ENCODE peak calls at places on chromosomes 1 and 21, in four cellular contexts. One of them, this sample, is unnamed.

GRCh38 chr1:165793951-165794350 is 25.3 kb upstream of the TMCO1 start:
- DNase-seq in transverse colon: no peak
- DNase-seq in cardiac muscle cell: no peak
- DNase-seq in Jurkat, Clone E6-1: no peak
- DNase-seq in this sample: no peak

GRCh38 chr21:36330904-36331303 is 10.9 kb downstream of the MORC3 start:
- DNase-seq in transverse colon: peak; percentile 63
- DNase-seq in cardiac muscle cell: peak; percentile 73
- DNase-seq in Jurkat, Clone E6-1: peak; percentile 31
- DNase-seq in this sample: peak; percentile 65

GRCh38 chr1:26626994-26627393 is 68.8 kb upstream of the ARID1A start:
- DNase-seq in transverse colon: no peak
- DNase-seq in cardiac muscle cell: peak; percentile 36
- DNase-seq in Jurkat, Clone E6-1: no peak
- DNase-seq in this sample: no peak

GRCh38 chr1:34113362-34113761 is 51.7 kb downstream of the CSMD2 start:
- DNase-seq in transverse colon: no peak
- DNase-seq in cardiac muscle cell: no peak
- DNase-seq in Jurkat, Clone E6-1: no peak
- DNase-seq in this sample: no peak

GRCh38 chr1:231318015-231318355 is 19.7 kb downstream of the EXOC8 start:
- DNase-seq in transverse colon: no peak
- DNase-seq in cardiac muscle cell: no peak
- DNase-seq in Jurkat, Clone E6-1: no peak
- DNase-seq in this sample: no peak

GRCh38 chr21:38756746-38757145 is 49.0 kb upstream of the ETS2 start:
- DNase-seq in transverse colon: no peak
- DNase-seq in cardiac muscle cell: peak; percentile 56
- DNase-seq in Jurkat, Clone E6-1: no peak
- DNase-seq in this sample: no peak

GRCh38 chr1:156566436-156566835 is 5.9 kb downstream of the IQGAP3 start:
- DNase-seq in transverse colon: no peak
- DNase-seq in cardiac muscle cell: no peak
- DNase-seq in Jurkat, Clone E6-1: no peak
- DNase-seq in this sample: no peak

GRCh38 chr1:239858058-239858457 is 233.6 kb upstream of the FMN2 start:
- DNase-seq in transverse colon: no peak
- DNase-seq in cardiac muscle cell: no peak
- DNase-seq in Jurkat, Clone E6-1: no peak
- DNase-seq in this sample: no peak

GRCh38 chr1:21659099-21659923 is 9.8 kb downstream of the RAP1GAP start:
- DNase-seq in transverse colon: peak; percentile 74
- DNase-seq in cardiac muscle cell: peak; percentile 69
- DNase-seq in Jurkat, Clone E6-1: peak; percentile 81
- DNase-seq in this sample: peak; percentile 74

GRCh38 chr21:41926068-41926806 is 27.6 kb downstream of the C2CD2 start:
- DNase-seq in transverse colon: no peak
- DNase-seq in cardiac muscle cell: peak; percentile 64
- DNase-seq in Jurkat, Clone E6-1: peak; percentile 81
- DNase-seq in this sample: no peak
- H3K4me3 ChIP-seq in transverse colon: peak overlapping the region; percentile 29
- H3K4me3 ChIP-seq in cardiac muscle cell: no peak overlapping the region
- H3K4me3 ChIP-seq in Jurkat, Clone E6-1: peak overlapping the region; percentile 61
- H3K4me3 ChIP-seq in this sample: no peak overlapping the region

GRCh38 chr1:212635141-212635601 is 26.6 kb downstream of the ATF3 start:
- DNase-seq in transverse colon: no peak
- DNase-seq in cardiac muscle cell: peak; percentile 60
- DNase-seq in Jurkat, Clone E6-1: peak; percentile 51
- DNase-seq in this sample: no peak
- H3K4me3 ChIP-seq in transverse colon: no peak overlapping the region
- H3K4me3 ChIP-seq in cardiac muscle cell: no peak overlapping the region
- H3K4me3 ChIP-seq in Jurkat, Clone E6-1: peak overlapping the region; percentile 42
- H3K4me3 ChIP-seq in this sample: no peak overlapping the region

DNA sequence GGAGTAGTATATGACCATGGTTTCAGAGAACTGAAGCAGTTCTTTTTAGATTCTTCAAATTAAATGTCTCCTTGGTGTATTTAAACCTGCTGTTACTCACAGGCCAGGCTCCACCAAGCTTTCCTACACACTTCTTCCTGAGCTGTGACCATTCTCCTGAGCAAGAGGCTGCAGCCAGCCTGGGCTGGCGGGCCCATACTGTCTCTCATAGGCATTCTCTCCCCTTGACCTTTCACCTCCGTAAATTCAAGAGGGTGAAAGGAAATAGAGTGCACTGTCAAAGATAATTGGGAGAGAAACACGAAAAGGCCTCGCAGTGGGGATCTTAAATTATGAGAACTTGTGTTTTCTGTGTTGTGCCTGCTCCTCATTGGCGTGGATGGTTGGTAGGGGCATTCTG is 2.3 kb downstream of the ARF1 start:
- DNase-seq in transverse colon: no peak
- DNase-seq in cardiac muscle cell: no peak
- DNase-seq in Jurkat, Clone E6-1: no peak
- DNase-seq in this sample: no peak
- H3K4me3 ChIP-seq in transverse colon: no peak overlapping the region
- H3K4me3 ChIP-seq in cardiac muscle cell: peak overlapping the region; percentile 97
- H3K4me3 ChIP-seq in Jurkat, Clone E6-1: no peak overlapping the region
- H3K4me3 ChIP-seq in this sample: no peak overlapping the region

GRCh38 chr1:81165963-81166362 is 634.8 kb upstream of the ADGRL2 start:
- DNase-seq in transverse colon: no peak
- DNase-seq in cardiac muscle cell: no peak
- DNase-seq in Jurkat, Clone E6-1: no peak
- DNase-seq in this sample: no peak
- H3K4me3 ChIP-seq in transverse colon: no peak overlapping the region
- H3K4me3 ChIP-seq in cardiac muscle cell: no peak overlapping the region
- H3K4me3 ChIP-seq in Jurkat, Clone E6-1: no peak overlapping the region
- H3K4me3 ChIP-seq in this sample: no peak overlapping the region

GRCh38 chr1:109805486-109806180 is 41.9 kb upstream of the EPS8L3 start:
- DNase-seq in transverse colon: peak; percentile 6
- DNase-seq in cardiac muscle cell: no peak
- DNase-seq in Jurkat, Clone E6-1: no peak
- DNase-seq in this sample: no peak
- H3K4me3 ChIP-seq in transverse colon: no peak overlapping the region
- H3K4me3 ChIP-seq in cardiac muscle cell: no peak overlapping the region
- H3K4me3 ChIP-seq in Jurkat, Clone E6-1: no peak overlapping the region
- H3K4me3 ChIP-seq in this sample: no peak overlapping the region

GRCh38 chr1:75136158-75136815 is 2.1 kb downstream of the LHX8 start:
- DNase-seq in transverse colon: no peak
- DNase-seq in cardiac muscle cell: no peak
- DNase-seq in Jurkat, Clone E6-1: no peak
- DNase-seq in this sample: peak; percentile 75
- H3K4me3 ChIP-seq in transverse colon: no peak overlapping the region
- H3K4me3 ChIP-seq in cardiac muscle cell: peak overlapping the region; percentile 31
- H3K4me3 ChIP-seq in Jurkat, Clone E6-1: no peak overlapping the region
- H3K4me3 ChIP-seq in this sample: peak overlapping the region; percentile 58

DNA sequence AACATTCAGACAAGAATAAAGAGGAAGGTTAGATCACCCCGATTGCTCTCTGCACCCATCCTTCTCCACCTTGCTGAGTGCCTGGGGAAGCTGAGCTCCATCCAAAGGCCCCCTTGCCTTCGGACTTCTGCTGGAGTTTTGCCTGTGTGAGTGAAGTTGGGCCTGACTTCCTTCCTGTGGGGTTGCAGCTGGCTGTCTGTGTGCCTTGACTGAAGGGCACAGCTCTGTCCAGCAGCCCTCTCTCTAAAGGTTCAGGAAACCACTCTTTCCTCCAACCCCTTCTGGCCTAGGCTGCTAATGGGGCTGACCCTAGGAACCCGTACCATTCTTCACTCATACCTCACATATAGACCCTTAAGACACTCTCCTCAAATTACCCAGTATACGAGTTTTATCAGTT is 173.4 kb upstream of the HMCN1 start:
- DNase-seq in transverse colon: no peak
- DNase-seq in cardiac muscle cell: no peak
- DNase-seq in Jurkat, Clone E6-1: no peak
- DNase-seq in this sample: no peak
- H3K4me3 ChIP-seq in transverse colon: no peak overlapping the region
- H3K4me3 ChIP-seq in cardiac muscle cell: no peak overlapping the region
- H3K4me3 ChIP-seq in Jurkat, Clone E6-1: no peak overlapping the region
- H3K4me3 ChIP-seq in this sample: no peak overlapping the region

GRCh38 chr1:110212165-110213142 is 2.3 kb downstream of the KCNC4 start:
- DNase-seq in transverse colon: no peak
- DNase-seq in cardiac muscle cell: peak; percentile 38
- DNase-seq in Jurkat, Clone E6-1: no peak
- DNase-seq in this sample: no peak
- H3K4me3 ChIP-seq in transverse colon: no peak overlapping the region
- H3K4me3 ChIP-seq in cardiac muscle cell: peak overlapping the region; percentile 65
- H3K4me3 ChIP-seq in Jurkat, Clone E6-1: no peak overlapping the region
- H3K4me3 ChIP-seq in this sample: no peak overlapping the region

DNA sequence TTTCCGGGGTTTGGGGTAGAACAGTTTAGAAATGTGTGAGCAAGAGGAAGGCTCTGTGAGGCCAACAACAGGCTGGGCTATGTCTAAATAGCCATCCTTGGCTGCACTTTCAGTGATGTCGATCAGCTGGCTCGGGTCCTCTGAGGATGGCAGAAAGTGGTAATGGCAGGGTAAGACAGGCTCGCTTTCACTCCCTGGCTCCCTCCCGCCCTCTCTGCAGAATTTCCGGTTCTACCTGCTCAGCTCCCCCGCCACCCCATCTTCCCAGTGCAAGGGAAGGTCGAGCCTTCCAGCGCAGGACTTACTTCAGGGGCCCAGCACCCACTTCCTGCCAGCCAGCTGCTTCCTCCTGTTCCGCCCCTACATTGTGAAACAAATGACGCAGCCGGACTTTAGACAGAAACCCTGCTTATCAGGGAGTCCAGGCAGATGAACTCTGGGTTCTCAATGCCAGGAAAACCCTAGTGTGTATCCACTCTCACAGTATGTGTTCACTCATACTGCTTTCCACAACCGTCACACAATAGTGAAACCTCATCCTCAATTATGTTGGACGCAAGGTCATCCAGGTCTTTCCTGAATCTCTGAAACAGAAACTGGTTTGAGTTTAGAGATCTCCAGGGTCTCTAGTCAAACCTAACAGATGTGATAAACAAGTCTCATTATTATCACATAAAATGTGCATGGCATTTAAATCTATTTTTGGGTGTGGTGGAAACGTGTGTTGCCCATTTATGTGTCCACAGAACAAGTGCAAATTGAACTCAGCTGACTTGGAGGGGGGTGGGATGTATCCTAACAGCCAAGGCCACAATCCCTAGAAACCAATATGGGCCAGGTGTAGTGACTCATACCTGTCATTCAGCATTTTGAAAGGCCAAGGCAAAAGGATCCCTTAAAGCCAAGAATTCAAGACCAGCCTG is 7.1 kb downstream of the F11R start:
- DNase-seq in transverse colon: peak; percentile 93
- DNase-seq in cardiac muscle cell: peak; percentile 98
- DNase-seq in Jurkat, Clone E6-1: peak; percentile 73
- DNase-seq in this sample: no peak
- H3K4me3 ChIP-seq in transverse colon: no peak overlapping the region
- H3K4me3 ChIP-seq in cardiac muscle cell: no peak overlapping the region
- H3K4me3 ChIP-seq in Jurkat, Clone E6-1: peak overlapping the region; percentile 37
- H3K4me3 ChIP-seq in this sample: no peak overlapping the region

DNA sequence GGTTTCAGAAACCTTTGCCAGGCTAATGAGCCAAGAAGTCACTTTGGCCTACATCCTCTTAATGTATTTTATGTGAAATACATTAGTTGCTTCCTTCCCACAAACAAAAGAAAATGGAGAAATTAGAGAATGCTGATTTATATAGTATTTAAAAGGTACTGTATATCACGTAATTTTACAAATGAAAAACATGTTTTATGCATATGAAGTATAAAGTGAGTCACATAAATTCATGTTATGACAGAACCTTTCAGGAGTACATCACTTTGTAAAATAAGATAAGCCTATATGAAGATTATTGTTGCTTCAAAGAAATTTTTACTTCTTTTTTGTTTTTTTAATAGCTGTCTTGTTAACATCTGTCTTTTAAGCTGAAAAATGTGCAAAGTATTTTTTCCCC is 4.6 kb downstream of the DR1 start:
- DNase-seq in transverse colon: no peak
- DNase-seq in cardiac muscle cell: no peak
- DNase-seq in Jurkat, Clone E6-1: no peak
- DNase-seq in this sample: no peak
- H3K4me3 ChIP-seq in transverse colon: no peak overlapping the region
- H3K4me3 ChIP-seq in cardiac muscle cell: no peak overlapping the region
- H3K4me3 ChIP-seq in Jurkat, Clone E6-1: no peak overlapping the region
- H3K4me3 ChIP-seq in this sample: no peak overlapping the region

This sample was measured in WERI-Rb-1.